ENCODE peak calls at places on chromosomes 5 and 9, in four cellular contexts. S is HepG2, R is WTC11, Q is GM12878. I is an unnamed sample.

GRCh38 chr5:160438316-160439204 is 16.9 kb downstream of the PTTG1 start:
- DNase-seq in S (peak; percentile 62), R (peak; percentile 43), Q (peak; percentile 69), I (peak; percentile 19)

GRCh38 chr5:13745508-13745907 is 199.0 kb downstream of the DNAH5 start:
- DNase-seq in S (peak; percentile 38), R (no peak), Q (no peak), I (no peak)

GRCh38 chr5:129977810-129978209 is 73.5 kb downstream of the CHSY3 start:
- DNase-seq in S (no peak), R (no peak), Q (no peak), I (no peak)

GRCh38 chr9:19471737-19472648 is 63.2 kb downstream of the ACER2 start:
- DNase-seq in S (peak; percentile 41), R (peak; percentile 80), Q (no peak), I (peak; percentile 60)

GRCh38 chr5:141944086-141944485 is 13.9 kb downstream of the PCDH12 start:
- DNase-seq in S (no peak), R (no peak), Q (no peak), I (no peak)

GRCh38 chr5:173010547-173011464 is 27.2 kb downstream of the ATP6V0E1 start:
- DNase-seq in S (peak; percentile 67), R (peak; percentile 58), Q (no peak), I (peak; percentile 33)

GRCh38 chr9:132037470-132037869 is 42.2 kb downstream of the MED27 start:
- DNase-seq in S (no peak), R (no peak), Q (no peak), I (no peak)

GRCh38 chr5:82313016-82313415 is 34.9 kb upstream of the RPS23 start:
- DNase-seq in S (no peak), R (no peak), Q (no peak), I (no peak)

GRCh38 chr5:79401216-79401615 is 112.7 kb downstream of the HOMER1 start:
- DNase-seq in S (no peak), R (no peak), Q (no peak), I (no peak)

GRCh38 chr5:110590187-110590586 is 136.3 kb downstream of the TMEM232 start:
- DNase-seq in S (peak; percentile 14), R (no peak), Q (no peak), I (no peak)

GRCh38 chr9:110886832-110887231 is 151.4 kb downstream of the LPAR1 start:
- DNase-seq in S (no peak), R (no peak), Q (no peak), I (no peak)

GRCh38 chr5:68454172-68454571 is 238.6 kb downstream of the PIK3R1 start:
- DNase-seq in S (no peak), R (no peak), Q (no peak), I (no peak)

GRCh38 chr9:125966959-125967711 is 220.0 kb downstream of the PBX3 start:
- DNase-seq in S (no peak), R (no peak), Q (no peak), I (no peak)

GRCh38 chr5:14108170-14108996 is 34.8 kb upstream of the TRIO start:
- DNase-seq in S (peak; percentile 54), R (peak; percentile 69), Q (peak; percentile 44), I (peak; percentile 78)

GRCh38 chr5:15183520-15183919 is 311.9 kb upstream of the ANKH start:
- DNase-seq in S (no peak), R (no peak), Q (no peak), I (no peak)

GRCh38 chr5:80054682-80055081 is 19.5 kb downstream of the THBS4 start:
- DNase-seq in S (no peak), R (no peak), Q (no peak), I (no peak)

GRCh38 chr5:139964994-139965565 is 78.0 kb downstream of the NRG2 start:
- DNase-seq in S (no peak), R (no peak), Q (no peak), I (no peak)

GRCh38 chr9:87206064-87206661 is 258.9 kb upstream of the GAS1 start:
- DNase-seq in S (no peak), R (no peak), Q (no peak), I (no peak)
- TF ChIP-seq ETV6 in S (no peak), R (no peak), Q (no peak), I (no peak)

DNA sequence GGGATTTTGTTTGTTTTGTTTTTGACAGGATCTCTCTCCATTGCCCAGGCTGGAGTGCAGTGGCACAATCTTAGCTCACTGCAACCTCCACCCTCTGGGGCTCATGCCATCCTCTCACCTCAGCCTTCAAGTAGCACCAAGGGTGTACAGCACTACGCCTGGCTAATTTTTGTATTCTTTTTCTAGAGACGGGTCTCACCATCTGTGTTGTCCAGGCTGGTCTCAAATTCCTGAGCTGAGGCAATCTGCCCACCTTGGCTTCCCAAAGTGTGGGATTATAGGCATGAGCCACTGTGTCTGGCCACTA is 7.3 kb downstream of the GCNT1 start:
- DNase-seq in S (no peak), R (no peak), Q (no peak), I (no peak)
- TF ChIP-seq ETV6 in S (no peak), R (no peak), Q (no peak), I (no peak)

GRCh38 chr5:42377496-42377895 is 45.7 kb upstream of the GHR start:
- DNase-seq in S (no peak), R (no peak), Q (no peak), I (no peak)
- TF ChIP-seq ETV6 in S (no peak), R (no peak), Q (no peak), I (no peak)

GRCh38 chr5:147509710-147510651 is at the start of gene DPYSL3:
- DNase-seq in S (no peak), R (peak; percentile 85), Q (no peak), I (no peak)
- TF ChIP-seq ETV6 in S (no peak), R (peak; percentile 89), Q (no peak), I (no peak)

GRCh38 chr5:55584398-55585265 is 49.9 kb upstream of the PLPP1 start:
- DNase-seq in S (no peak), R (no peak), Q (no peak), I (no peak)
- TF ChIP-seq ETV6 in S (no peak), R (no peak), Q (no peak), I (no peak)

DNA sequence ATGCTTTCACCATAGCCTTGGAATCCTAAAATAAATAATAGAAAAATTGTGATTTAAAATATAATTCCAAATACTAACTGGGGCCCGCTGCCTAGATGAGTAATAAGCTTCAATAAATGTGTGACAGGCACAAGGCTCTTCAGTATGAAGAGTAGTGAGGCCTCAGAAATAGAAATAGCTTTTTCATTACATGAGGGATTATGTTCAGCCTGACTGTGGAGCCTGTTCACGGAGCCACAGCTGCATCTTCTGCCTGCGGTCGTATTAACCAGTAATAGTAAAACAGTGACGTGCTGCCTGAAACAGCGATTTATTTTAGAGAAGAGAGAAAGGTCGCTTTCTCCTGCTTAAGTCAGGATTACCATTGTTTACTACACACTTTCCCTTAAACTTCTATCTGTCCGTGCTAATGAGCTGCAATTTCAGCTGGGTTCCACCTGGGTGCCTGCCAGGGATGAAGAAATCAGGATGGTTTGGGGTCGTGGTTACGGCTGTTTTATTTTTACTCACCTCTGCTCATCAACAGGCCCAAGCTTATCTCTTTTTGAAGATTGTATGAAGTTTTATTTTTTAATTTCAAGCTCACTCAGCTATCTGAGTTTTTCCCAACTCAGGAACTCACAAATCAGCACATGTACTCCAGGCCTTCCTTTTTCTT is 284.8 kb upstream of the WWC1 start:
- DNase-seq in S (no peak), R (no peak), Q (no peak), I (no peak)
- TF ChIP-seq ETV6 in S (no peak), R (no peak), Q (no peak), I (no peak)

GRCh38 chr9:116066221-116066620 is 87.4 kb upstream of the PAPPA start:
- DNase-seq in S (no peak), R (no peak), Q (no peak), I (no peak)
- TF ChIP-seq ETV6 in S (no peak), R (no peak), Q (no peak), I (no peak)

GRCh38 chr9:130942679-130943078 is 3.6 kb upstream of the FIBCD1 start:
- DNase-seq in S (no peak), R (no peak), Q (no peak), I (no peak)

GRCh38 chr9:130943226-130943625 is 4.2 kb upstream of the FIBCD1 start:
- DNase-seq in S (no peak), R (no peak), Q (no peak), I (no peak)

GRCh38 chr9:130940693-130941576 is 1.9 kb upstream of the FIBCD1 start:
- DNase-seq in S (peak; percentile 47), R (peak; percentile 98), Q (no peak), I (peak; percentile 63)

GRCh38 chr9:130943780-130944179 is 4.7 kb upstream of the FIBCD1 start:
- DNase-seq in S (no peak), R (no peak), Q (no peak), I (peak; percentile 63)

DNA sequence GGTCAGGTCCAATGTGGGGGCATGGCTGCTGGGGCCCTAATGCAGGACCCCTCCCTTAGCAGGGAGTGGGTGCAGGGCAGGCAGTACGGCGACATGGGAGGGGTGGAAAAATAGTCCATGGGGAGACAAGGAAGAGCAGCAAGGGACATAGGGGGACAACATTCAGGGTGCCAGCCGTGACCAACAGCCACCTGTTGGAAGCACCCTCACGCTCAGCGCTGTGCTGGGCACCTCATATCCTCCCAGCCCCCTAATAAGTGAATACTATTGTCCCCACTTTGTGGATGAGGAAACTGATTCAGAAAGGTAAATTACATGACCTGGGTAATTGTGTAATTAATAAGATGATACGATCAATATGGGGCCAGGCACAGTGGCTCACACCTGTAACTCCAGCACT is 3.0 kb upstream of the FIBCD1 start:
- DNase-seq in S (no peak), R (no peak), Q (no peak), I (no peak)
- TF ChIP-seq ETV6 in S (no peak), R (no peak), Q (no peak), I (no peak)

GRCh38 chr5:176570044-176570443 is 20.9 kb downstream of the CDHR2 start:
- DNase-seq in S (no peak), R (no peak), Q (no peak), I (no peak)

GRCh38 chr5:176575066-176575465 is 25.9 kb downstream of the CDHR2 start:
- DNase-seq in S (no peak), R (no peak), Q (no peak), I (no peak)

GRCh38 chr5:176575488-176576422 is 26.6 kb downstream of the CDHR2 start:
- DNase-seq in S (no peak), R (no peak), Q (no peak), I (no peak)

GRCh38 chr5:176574297-176574591 is 25.1 kb downstream of the CDHR2 start:
- DNase-seq in S (no peak), R (no peak), Q (no peak), I (no peak)

DNA sequence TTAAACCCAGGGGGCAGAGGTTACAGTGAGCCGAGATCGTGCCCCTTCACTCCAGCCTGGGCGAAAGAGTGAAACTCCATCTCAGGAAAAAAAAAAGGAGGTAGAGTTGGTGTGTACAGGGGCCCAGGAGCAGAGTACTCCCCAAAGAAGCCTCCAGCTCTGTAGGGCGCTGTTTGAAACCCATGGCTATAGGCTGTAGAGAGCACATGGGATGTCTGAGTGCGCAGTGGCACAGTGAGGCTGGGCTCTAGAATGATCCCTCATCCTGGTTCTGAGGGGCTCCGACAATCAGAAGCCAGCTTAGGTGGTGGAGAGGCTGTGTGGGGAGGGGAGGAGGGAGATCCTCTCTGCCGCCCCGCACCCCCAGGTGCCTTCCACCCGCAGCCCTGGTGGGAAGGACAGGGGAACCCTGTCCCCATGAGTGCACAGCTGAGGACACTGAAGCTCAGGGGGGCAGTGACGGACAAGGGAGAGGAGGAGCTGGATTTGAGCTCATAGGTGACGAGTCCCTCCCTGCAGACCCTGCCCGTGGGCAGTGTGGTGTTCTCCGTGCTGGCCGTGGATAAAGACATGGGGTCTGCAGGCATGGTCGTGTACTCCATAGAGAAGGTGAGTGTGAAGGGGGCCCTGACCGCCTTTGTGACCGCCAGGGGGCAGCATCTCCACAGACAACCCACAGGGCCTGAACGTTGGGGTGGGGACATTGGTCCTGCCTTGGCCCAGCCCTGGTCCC is 24.6 kb downstream of the CDHR2 start:
- DNase-seq in S (peak; percentile 38), R (peak; percentile 88), Q (no peak), I (peak; percentile 85)
- TF ChIP-seq ETV6 in S (no peak), R (no peak), Q (no peak), I (no peak)